ENCODE peak calls at places on chromosomes 6 and 20, in nine cellular contexts. B, J, D, T, I, N, U, E and O are unnamed samples.

GRCh38 chr20:2023151-2023550 is 29.3 kb upstream of the PDYN start:
- DNase-seq in B (peak; percentile 61), J (no peak), D (no peak), T (no peak), I (no peak), N (no peak), U (no peak), E (no peak), O (no peak)

GRCh38 chr6:44820366-44821158 is 433.1 kb downstream of the CDC5L start:
- DNase-seq in B (no peak), J (no peak), D (no peak), T (no peak), I (no peak), N (no peak), U (no peak), E (no peak), O (no peak)

GRCh38 chr6:112906737-112907136 is 559.6 kb downstream of the RFPL4B start:
- DNase-seq in B (no peak), J (peak; percentile 41), D (no peak), T (no peak), I (no peak), N (no peak), U (peak; percentile 63), E (no peak), O (no peak)

GRCh38 chr6:113654396-113654795 is 202.7 kb upstream of the MARCKS start:
- DNase-seq in B (no peak), J (peak; percentile 59), D (no peak), T (peak; percentile 94), I (peak; percentile 62), N (no peak), U (no peak), E (no peak), O (peak; percentile 93)

GRCh38 chr20:29079769-29080690 is 2177.4 kb upstream of the DEFB115 start:
- DNase-seq in B (peak; percentile 76), J (no peak), D (no peak), T (peak; percentile 71), I (no peak), N (no peak), U (no peak), E (no peak), O (peak; percentile 95)

GRCh38 chr6:7624781-7625710 is 35.0 kb downstream of the SNRNP48 start:
- DNase-seq in B (no peak), J (no peak), D (no peak), T (no peak), I (no peak), N (peak; percentile 52), U (no peak), E (no peak), O (no peak)

GRCh38 chr6:148345176-148345575 is 2.5 kb downstream of the SASH1 start:
- DNase-seq in B (no peak), J (no peak), D (no peak), T (no peak), I (no peak), N (no peak), U (no peak), E (no peak), O (no peak)

GRCh38 chr20:44963325-44964215 is 2.7 kb upstream of the STK4 start:
- DNase-seq in B (no peak), J (no peak), D (no peak), T (no peak), I (no peak), N (no peak), U (no peak), E (no peak), O (no peak)

GRCh38 chr6:45791181-45791580 is 224.5 kb downstream of the CLIC5 start:
- DNase-seq in B (no peak), J (peak; percentile 15), D (no peak), T (no peak), I (no peak), N (no peak), U (no peak), E (no peak), O (no peak)

GRCh38 chr6:12232821-12233220 is 57.3 kb upstream of the EDN1 start:
- DNase-seq in B (no peak), J (no peak), D (no peak), T (no peak), I (no peak), N (no peak), U (no peak), E (no peak), O (no peak)

GRCh38 chr6:38310061-38310460 is 329.7 kb downstream of the BTBD9 start:
- DNase-seq in B (no peak), J (no peak), D (no peak), T (no peak), I (no peak), N (no peak), U (no peak), E (no peak), O (no peak)

GRCh38 chr6:35687658-35688604 is 784 bp downstream of the FKBP5 start:
- DNase-seq in B (peak; percentile 76), J (no peak), D (peak; percentile 54), T (peak; percentile 90), I (no peak), N (peak; percentile 71), U (no peak), E (peak; percentile 31), O (no peak)

GRCh38 chr6:161673026-161673425 is 399.2 kb upstream of the AGPAT4 start:
- DNase-seq in B (no peak), J (no peak), D (no peak), T (no peak), I (no peak), N (no peak), U (no peak), E (no peak), O (no peak)

GRCh38 chr6:53898026-53898795 is 103.4 kb downstream of the LRRC1 start:
- DNase-seq in B (no peak), J (peak; percentile 59), D (no peak), T (no peak), I (no peak), N (no peak), U (peak; percentile 15), E (no peak), O (no peak)

GRCh38 chr6:47404436-47404835 is 73.2 kb upstream of the CD2AP start:
- DNase-seq in B (no peak), J (no peak), D (no peak), T (no peak), I (no peak), N (no peak), U (no peak), E (no peak), O (no peak)

GRCh38 chr6:164097557-164098398 is 683.3 kb downstream of the QKI start:
- DNase-seq in B (no peak), J (peak; percentile 0), D (no peak), T (no peak), I (no peak), N (peak; percentile 18), U (no peak), E (no peak), O (no peak)
- TF ChIP-seq CTCF in B (no peak), J (no peak), D (no peak), T (no peak), I (no peak), N (no peak), U (no peak), E (no peak), O (peak; percentile 55)

DNA sequence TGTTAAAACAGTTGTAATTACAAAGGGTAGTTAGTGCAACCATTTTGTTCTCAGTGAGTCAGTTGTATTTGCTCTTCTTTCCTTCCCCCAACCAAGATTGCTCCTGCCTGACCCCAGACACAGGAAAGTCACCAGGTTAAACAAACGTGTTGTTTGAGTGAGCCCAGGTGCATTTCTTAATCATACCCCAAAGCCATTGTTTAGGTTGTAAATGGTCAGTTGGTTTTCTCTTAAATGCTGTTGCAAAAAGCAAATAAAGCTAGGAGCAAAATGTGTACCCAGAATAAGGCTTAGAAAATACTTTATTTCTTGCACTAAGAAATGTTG is 482.2 kb upstream of the SOX4 start:
- DNase-seq in B (no peak), J (no peak), D (no peak), T (no peak), I (no peak), N (no peak), U (no peak), E (no peak), O (no peak)
- TF ChIP-seq CTCF in B (no peak), J (no peak), D (no peak), T (no peak), I (no peak), N (no peak), U (no peak), E (no peak), O (no peak)

DNA sequence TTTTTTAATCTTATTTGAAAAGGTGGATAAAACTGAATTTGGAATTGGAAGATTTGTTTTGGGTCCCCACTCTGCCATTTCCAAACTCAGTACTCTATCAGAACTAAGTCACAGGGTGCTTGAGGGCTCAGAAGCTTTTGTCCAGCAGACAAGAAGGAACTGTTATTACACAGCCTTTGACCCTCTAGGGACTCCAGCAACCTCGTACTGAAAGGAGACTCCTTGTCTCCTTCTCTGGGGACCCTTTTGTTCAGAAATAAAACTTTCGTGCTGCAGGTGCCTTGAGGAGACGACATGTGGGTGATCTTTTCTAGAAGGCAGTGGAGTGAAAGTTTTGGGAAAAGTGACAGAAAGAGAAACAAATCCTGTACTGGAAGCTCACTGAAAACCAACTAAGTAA is 7.4 kb upstream of the POLR1H start:
- DNase-seq in B (no peak), J (no peak), D (no peak), T (no peak), I (no peak), N (no peak), U (no peak), E (no peak), O (no peak)
- TF ChIP-seq CTCF in B (no peak), J (no peak), D (no peak), T (no peak), I (no peak), N (no peak), U (no peak), E (no peak), O (no peak)

DNA sequence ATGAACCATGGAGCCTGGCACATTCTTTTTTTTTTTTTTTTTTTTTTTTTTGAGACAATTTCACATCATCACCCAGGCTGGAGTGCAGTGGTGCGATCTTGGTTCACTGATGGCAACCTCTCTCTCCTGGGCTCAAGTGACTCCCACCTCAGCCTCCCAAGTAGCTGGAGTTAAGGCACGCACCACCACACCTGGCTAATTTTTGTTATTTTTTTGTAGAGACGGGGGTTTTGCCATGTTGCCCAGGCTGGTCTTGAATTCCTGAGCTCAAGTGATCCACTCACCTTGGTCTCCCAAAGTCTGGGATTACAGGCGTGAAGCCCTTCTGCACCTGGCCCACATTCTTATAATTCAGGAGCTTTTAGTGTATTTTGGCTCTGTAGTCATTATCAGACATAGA is 17.4 kb downstream of the ARID1B start:
- DNase-seq in B (no peak), J (no peak), D (no peak), T (no peak), I (no peak), N (no peak), U (no peak), E (no peak), O (no peak)
- TF ChIP-seq CTCF in B (no peak), J (no peak), D (no peak), T (no peak), I (no peak), N (no peak), U (no peak), E (no peak), O (no peak)